ENCODE peak calls at places on chromosomes 13 and 19, in eight cellular contexts. S is left ventricle myocardium inferior; H is fibroblast of villous mesenchyme; Q is fibroblast of mammary gland; T is CD8-positive, alpha-beta T cell; E is fibroblast of lung; F is A549; L is H1. G is an unnamed sample.

GRCh38 chr13:101875717-101876393 is 423.4 kb downstream of the ITGBL1 start:
- DNase-seq in S (no peak), H (peak), Q (peak), T (no peak), E (peak), F (peak), L (no peak), G (peak)

GRCh38 chr13:111901301-111901905 is 165.5 kb upstream of the SOX1 start:
- DNase-seq in S (no peak), H (no peak), Q (no peak), T (no peak), E (no peak), F (no peak), L (peak), G (no peak)

GRCh38 chr13:103287659-103288058 is 221.4 kb upstream of the SLC10A2 start:
- DNase-seq in S (no peak), H (no peak), Q (no peak), T (no peak), E (peak), F (no peak), L (no peak), G (peak)

GRCh38 chr19:39554701-39555311 is 14.8 kb upstream of the EID2 start:
- DNase-seq in S (no peak), H (no peak), Q (no peak), T (no peak), E (no peak), F (no peak), L (no peak), G (no peak)

GRCh38 chr13:73451120-73452029 is 392.6 kb downstream of the KLF5 start:
- DNase-seq in S (no peak), H (no peak), Q (no peak), T (no peak), E (no peak), F (peak), L (no peak), G (no peak)

GRCh38 chr13:32047088-32047487 is 15.5 kb downstream of the FRY start:
- DNase-seq in S (no peak), H (no peak), Q (no peak), T (no peak), E (no peak), F (no peak), L (no peak), G (no peak)

GRCh38 chr13:20494656-20495055 is 31.0 kb downstream of the CRYL1 start:
- DNase-seq in S (no peak), H (no peak), Q (no peak), T (no peak), E (no peak), F (no peak), L (no peak), G (no peak)

GRCh38 chr19:31451686-31452325 is 102.6 kb upstream of the TSHZ3 start:
- DNase-seq in S (no peak), H (peak), Q (no peak), T (no peak), E (peak), F (no peak), L (no peak), G (peak)

GRCh38 chr13:23359882-23360281 is 73.6 kb downstream of the SACS start:
- DNase-seq in S (no peak), H (no peak), Q (no peak), T (no peak), E (no peak), F (no peak), L (no peak), G (no peak)

DNA sequence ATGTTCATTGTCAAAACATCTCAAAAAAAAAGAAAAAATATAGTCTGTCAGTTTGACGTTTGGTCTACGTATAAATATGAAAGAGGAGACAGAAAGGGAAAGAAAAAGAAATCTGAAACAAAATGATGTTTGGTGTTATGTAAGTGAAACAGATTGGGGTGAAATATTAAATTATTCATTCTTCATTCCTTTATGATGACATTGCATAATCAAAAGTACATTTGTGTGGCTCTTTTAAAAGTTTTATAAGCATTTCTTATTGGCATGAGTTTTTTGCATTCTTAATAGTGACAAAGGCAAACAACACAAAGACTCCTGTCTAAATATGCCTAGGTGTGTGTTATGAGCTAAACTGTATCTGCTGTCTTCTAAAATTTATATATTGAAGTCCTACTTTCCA is 232.6 kb downstream of the EFNB2 start:
- DNase-seq in S (no peak), H (no peak), Q (no peak), T (no peak), E (no peak), F (no peak), L (no peak), G (no peak)
- TF ChIP-seq CTCF in S (no peak), H (no peak), Q (no peak), T (no peak), E (no peak), F (no peak), L (no peak), G (no peak)

DNA sequence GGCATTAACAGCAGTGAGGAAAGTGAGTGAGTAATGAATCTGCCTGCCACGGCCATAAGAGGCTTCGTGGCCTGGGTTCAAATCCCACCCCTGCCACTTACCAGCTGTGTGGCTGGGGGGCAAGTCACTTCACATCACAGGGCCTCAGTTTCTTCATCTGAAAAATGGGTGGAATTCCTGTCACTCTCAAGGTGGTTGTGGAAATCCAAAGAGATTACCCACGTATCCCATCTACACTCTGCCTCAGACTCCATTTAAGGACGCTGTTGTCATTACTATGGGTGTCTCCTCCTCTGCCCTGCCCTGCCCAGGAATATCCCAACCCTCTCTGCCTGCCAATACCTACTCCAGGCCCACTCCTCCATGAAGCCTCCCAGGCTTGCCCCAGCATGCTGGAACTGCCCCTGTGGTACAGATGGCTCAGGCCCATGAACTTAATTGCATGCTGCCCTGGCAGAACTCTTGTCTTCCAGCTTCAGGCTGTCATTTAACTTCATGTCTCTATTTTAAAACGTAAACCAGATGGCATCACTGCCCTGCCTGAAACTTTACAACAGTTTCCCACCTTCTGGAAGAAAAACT is 3.1 kb downstream of the GIPC1 start:
- DNase-seq in S (no peak), H (no peak), Q (no peak), T (no peak), E (no peak), F (no peak), L (no peak), G (no peak)
- H3K4me3 ChIP-seq in S (no peak), H (no peak), Q (no peak), T (no peak), E (no peak), F (no peak), L (no peak), G (no peak)

DNA sequence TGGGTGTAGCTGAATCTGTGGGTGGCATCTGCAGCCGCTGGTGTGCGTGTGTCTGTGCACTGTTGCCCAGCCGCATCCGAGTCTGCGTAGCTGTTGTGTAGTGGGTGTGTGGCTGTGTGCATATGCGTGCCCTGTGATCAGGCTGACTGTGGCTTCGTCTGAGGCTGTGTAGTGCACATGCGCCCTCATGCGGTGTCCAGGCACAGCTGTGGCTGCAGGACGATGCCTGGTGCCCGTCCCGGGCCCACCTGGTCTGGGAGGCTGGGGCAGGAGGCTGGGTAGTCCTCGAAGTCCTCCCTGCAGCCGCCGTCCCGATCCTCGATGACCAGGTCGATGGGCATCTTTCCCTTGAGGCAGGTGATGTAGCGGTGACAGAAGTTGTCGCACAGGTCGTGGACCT is 4.9 kb downstream of the MEIS3 start:
- DNase-seq in S (no peak), H (no peak), Q (no peak), T (no peak), E (no peak), F (peak), L (peak), G (no peak)
- TF ChIP-seq CTCF in S (no peak), H (peak), Q (no peak), T (no peak), E (no peak), F (peak), L (peak), G (peak)

DNA sequence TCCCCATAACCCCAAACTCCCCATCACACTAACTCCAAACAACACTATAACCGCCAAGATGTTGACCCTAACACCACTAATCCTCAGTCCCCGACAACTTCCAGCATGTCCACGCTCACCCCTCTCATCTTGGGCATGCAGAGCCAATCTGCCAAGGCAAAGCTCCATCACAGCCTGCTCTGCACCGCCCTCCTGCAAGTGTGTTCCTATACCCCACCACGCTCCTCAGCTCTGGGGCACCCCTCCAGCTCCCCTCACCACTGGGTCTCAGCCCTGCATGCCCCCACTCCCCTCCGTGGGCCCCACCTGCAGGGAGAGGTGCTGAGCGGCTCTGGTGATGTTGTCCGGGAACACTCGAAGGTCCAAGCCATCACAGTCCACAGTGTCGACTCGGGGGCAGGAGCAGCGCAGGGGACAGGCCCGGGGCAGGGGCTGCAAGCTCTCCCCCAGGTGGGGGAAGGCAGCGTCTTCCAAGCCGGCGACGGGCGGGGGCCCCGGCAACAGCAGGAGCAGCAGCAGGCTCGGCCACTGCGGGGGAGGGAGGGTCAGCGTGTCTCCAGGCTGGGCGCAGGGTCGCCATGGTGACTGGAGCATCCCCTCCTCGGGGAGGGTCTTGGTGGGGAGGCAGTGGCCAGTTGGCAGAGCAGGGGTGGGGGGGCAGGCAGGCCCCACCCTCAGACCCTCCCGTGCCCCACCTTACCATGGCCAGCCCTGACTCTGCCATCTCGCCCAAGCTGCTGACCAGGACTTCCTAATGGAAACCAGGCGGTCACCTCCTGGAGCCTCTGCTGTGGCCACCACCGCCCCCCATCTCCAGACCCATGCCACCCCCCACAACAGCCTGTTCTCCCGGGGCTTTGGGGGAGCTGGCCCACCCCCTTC is 497 bp downstream of the PODNL1 start:
- DNase-seq in S (no peak), H (no peak), Q (no peak), T (no peak), E (peak), F (no peak), L (no peak), G (no peak)
- H3K4me3 ChIP-seq in S (peak), H (peak), Q (peak), T (no peak), E (peak), F (no peak), L (no peak), G (peak)

DNA sequence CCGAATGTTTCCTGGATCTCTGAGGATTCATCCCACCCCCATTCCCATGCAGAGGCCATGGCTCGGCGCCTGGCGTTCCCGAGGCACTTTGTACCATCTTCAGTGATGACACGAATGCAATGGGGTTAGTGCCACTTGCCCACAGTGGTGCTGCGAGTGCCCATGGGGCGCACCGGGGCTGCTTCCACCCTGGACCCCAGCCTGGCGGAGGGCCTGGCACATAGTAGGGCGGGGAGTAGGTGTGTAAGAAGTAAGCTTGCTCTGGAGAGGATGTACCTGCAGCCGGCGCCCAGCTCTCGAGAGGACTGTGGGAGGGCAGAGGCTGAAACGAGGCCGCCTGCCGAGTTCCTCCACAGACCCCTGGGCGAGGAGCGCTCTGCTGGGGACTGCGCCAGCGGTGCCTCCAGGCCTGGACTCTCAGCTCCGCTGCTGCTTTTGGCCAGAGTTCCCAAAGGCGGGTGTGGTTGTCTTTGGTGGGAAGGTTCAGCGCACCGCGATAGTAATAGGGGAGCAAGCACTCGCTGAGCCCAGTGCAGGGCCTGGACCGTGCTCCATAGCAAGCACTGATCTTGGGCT is 5.5 kb upstream of the HAMP start:
- DNase-seq in S (no peak), H (no peak), Q (no peak), T (no peak), E (no peak), F (no peak), L (no peak), G (no peak)
- TF ChIP-seq CTCF in S (no peak), H (no peak), Q (no peak), T (no peak), E (no peak), F (no peak), L (no peak), G (no peak)

G was measured in choroid plexus epithelial cell.